ENCODE peak calls at places on chromosomes 7 and 10, in six cellular contexts. K, V, I, D, O and P are unnamed samples.

GRCh38 chr10:98920807-98921206 is 314.8 kb downstream of the HPSE2 start:
- DNase-seq in K (no peak), V (no peak), I (no peak), D (no peak), O (no peak), P (no peak)

GRCh38 chr7:45657890-45658715 is 83.9 kb downstream of the ADCY1 start:
- DNase-seq in K (no peak), V (peak), I (no peak), D (no peak), O (no peak), P (no peak)

GRCh38 chr7:2541291-2542010 is 13.9 kb downstream of the BRAT1 start:
- DNase-seq in K (no peak), V (peak), I (peak), D (no peak), O (no peak), P (no peak)

GRCh38 chr10:34049887-34050286 is 715.4 kb upstream of the NRP1 start:
- DNase-seq in K (no peak), V (no peak), I (no peak), D (peak), O (no peak), P (no peak)

GRCh38 chr7:20114463-20114862 is 102.7 kb downstream of the MACC1 start:
- DNase-seq in K (no peak), V (no peak), I (no peak), D (peak), O (peak), P (peak)

GRCh38 chr10:98253499-98253898 is 14.5 kb downstream of the LOXL4 start:
- DNase-seq in K (no peak), V (no peak), I (no peak), D (no peak), O (no peak), P (no peak)

GRCh38 chr7:130865408-130866236 is 131.6 kb upstream of the KLF14 start:
- DNase-seq in K (no peak), V (no peak), I (no peak), D (no peak), O (no peak), P (no peak)

GRCh38 chr7:99791667-99792356 is 7.8 kb upstream of the CYP3A4 start:
- DNase-seq in K (no peak), V (no peak), I (no peak), D (no peak), O (no peak), P (no peak)

GRCh38 chr10:27658788-27659187 is 86.8 kb downstream of the MKX start:
- DNase-seq in K (no peak), V (no peak), I (no peak), D (peak), O (no peak), P (no peak)

GRCh38 chr10:85917601-85918000 is 449.0 kb downstream of the GRID1 start:
- DNase-seq in K (no peak), V (no peak), I (no peak), D (no peak), O (no peak), P (no peak)

GRCh38 chr7:44381494-44382220 is 56.3 kb upstream of the CAMK2B start:
- DNase-seq in K (no peak), V (peak), I (peak), D (no peak), O (no peak), P (no peak)

GRCh38 chr10:45278860-45279498 is 36.4 kb downstream of the OR13A1 start:
- DNase-seq in K (no peak), V (no peak), I (no peak), D (no peak), O (no peak), P (no peak)

GRCh38 chr10:112875474-112876267 is 74.4 kb upstream of the TCF7L2 start:
- DNase-seq in K (no peak), V (no peak), I (no peak), D (peak), O (no peak), P (no peak)

GRCh38 chr7:137146012-137146455 is 197.5 kb downstream of the PTN start:
- DNase-seq in K (no peak), V (no peak), I (no peak), D (peak), O (no peak), P (no peak)

GRCh38 chr7:134782121-134782623 is 2.7 kb downstream of the CALD1 start:
- DNase-seq in K (no peak), V (no peak), I (no peak), D (peak), O (peak), P (peak)

GRCh38 chr10:80471715-80472233 is 17.7 kb downstream of the TSPAN14 start:
- DNase-seq in K (no peak), V (peak), I (no peak), D (peak), O (no peak), P (no peak)

GRCh38 chr7:65477326-65477725 is 103.7 kb downstream of the ZNF92 start:
- DNase-seq in K (no peak), V (no peak), I (peak), D (peak), O (no peak), P (no peak)

GRCh38 chr7:70557281-70557680 is 574.7 kb upstream of the GALNT17 start:
- DNase-seq in K (no peak), V (no peak), I (peak), D (no peak), O (no peak), P (no peak)

GRCh38 chr10:132907901-132908620 is 34.3 kb downstream of the CFAP46 start:
- DNase-seq in K (no peak), V (no peak), I (no peak), D (no peak), O (no peak), P (no peak)

GRCh38 chr7:54541941-54542618 is at the start of gene VSTM2A:
- DNase-seq in K (no peak), V (no peak), I (peak), D (no peak), O (no peak), P (no peak)